ENCODE peak calls at places on chromosomes 12 and 14, in four cellular contexts. O is endothelial cell, E is nephron progenitor cell, M is body of pancreas. N is an unnamed sample.

GRCh38 chr12:57129311-57130288 is 1.3 kb downstream of the LRP1 start:
- DNase-seq in O (no peak), E (peak), M (no peak), N (no peak)

GRCh38 chr12:47066278-47067048 is 13.0 kb upstream of the PCED1B start:
- DNase-seq in O (no peak), E (no peak), M (peak), N (no peak)

GRCh38 chr14:75450381-75451276 is 22.8 kb downstream of the JDP2 start:
- DNase-seq in O (no peak), E (no peak), M (peak), N (no peak)

GRCh38 chr14:20614038-20614840 is 23.1 kb upstream of the RNASE12 start:
- DNase-seq in O (peak), E (peak), M (no peak), N (no peak)

GRCh38 chr12:76890407-76891143 is 11.8 kb upstream of the CSRP2 start:
- DNase-seq in O (no peak), E (no peak), M (no peak), N (no peak)

GRCh38 chr14:64149921-64150320 is 144.2 kb downstream of the ESR2 start:
- DNase-seq in O (no peak), E (no peak), M (no peak), N (no peak)

GRCh38 chr12:59940676-59941342 is 345.0 kb downstream of the SLC16A7 start:
- DNase-seq in O (no peak), E (no peak), M (no peak), N (no peak)

GRCh38 chr12:20588057-20588456 is 107.1 kb upstream of the SLCO1C1 start:
- DNase-seq in O (no peak), E (no peak), M (no peak), N (no peak)

DNA sequence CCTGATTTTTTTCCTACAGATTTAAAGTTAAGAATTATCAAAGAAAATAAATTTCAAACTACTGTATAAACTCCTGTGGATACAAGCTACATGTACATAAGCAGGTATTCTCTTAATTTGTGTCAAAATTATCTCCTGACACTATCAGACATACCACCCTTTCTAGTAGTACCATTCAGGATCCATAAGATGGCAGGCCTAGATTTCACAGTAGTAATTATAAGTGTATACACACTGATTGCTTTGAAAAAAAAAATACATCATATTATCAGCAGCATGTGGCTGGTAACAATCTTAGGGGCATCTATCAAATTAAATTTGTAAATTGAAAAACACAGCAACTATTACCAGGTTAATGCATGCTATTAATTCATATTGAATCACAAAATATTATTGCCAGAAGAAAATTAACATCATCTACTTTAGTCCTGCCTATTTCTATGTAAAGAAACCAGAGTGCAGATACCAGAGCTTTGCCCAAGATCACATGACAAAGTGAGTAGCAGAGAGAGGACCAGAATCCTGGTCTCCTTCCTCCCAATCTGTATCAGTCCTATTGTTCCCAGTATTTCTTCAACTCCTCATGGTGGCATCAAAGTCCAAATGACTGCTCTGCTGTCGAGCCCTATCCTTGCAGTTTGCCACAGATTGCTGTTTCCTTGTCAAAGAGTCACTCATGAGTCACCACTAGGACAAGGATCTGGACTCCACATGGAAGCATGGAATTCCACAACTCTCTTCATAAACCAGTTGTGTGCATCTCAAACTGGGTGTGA is 27.7 kb upstream of the CALM1 start:
- DNase-seq in O (no peak), E (no peak), M (no peak), N (no peak)
- TF ChIP-seq CTCF in O (no peak), E (no peak), M (no peak), N (no peak)

GRCh38 chr12:86186449-86186848 is 69.7 kb downstream of the MGAT4C start:
- DNase-seq in O (no peak), E (no peak), M (no peak), N (no peak)
- TF ChIP-seq CTCF in O (no peak), E (no peak), M (no peak), N (no peak)

DNA sequence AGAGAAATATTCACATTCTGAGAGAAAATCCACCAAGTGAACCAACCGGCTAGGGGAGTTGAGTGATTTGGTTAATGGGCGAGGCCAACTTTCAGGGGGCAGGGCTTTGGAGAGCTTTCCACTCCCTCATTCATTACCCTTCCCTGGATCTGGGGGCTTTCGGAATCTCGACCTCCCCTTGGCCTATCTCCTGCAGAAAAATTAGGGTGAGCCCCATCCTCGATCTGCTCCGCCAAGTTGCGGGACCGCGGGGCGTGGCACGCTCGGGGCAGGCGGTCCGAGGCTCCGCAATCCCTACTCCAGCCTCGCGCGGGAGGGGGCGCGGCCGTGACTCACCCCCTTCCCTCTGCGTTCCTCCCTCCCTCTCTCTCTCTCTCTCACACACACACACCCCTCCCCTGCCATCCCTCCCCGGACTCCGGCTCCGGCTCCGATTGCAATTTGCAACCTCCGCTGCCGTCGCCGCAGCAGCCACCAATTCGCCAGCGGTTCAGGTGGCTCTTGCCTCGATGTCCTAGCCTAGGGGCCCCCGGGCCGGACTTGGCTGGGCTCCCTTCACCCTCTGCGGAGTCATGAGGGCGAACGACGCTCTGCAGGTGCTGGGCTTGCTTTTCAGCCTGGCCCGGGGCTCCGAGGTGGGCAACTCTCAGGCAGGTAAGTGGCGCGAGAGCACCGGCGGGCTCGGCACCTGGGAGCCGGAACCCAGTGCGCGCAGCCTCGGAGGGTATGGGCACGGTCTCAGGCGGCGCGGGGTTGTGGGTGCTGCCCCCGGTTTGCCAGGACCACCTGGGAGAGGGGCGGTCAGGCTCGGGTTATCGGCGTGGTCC is at the start of gene ERBB3:
- DNase-seq in O (peak), E (peak), M (peak), N (peak)
- TF ChIP-seq CTCF in O (no peak), E (no peak), M (peak), N (no peak)

GRCh38 chr12:56119361-56119796 is 1.3 kb downstream of the ZC3H10 start:
- DNase-seq in O (peak), E (peak), M (peak), N (no peak)
- TF ChIP-seq CTCF in O (peak), E (peak), M (peak), N (peak)

DNA sequence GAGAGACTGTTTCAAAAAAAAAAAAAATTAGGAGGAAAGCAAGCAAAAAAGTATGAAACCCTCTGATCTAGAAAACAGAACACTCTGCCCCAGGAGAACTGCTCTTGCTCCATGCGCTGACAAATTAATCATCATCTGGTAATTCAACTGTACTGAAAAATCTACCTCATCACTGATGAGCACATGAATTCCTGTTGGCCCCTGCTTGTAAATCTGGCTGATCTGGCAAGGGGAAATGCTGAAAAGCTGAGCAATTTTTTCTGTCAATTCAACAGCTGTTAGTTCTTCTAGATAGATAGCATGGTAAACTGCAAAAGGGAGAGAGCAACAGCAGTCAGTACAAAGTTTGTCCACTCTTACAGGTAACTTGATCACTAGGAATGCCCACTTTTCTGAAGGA is 15.2 kb upstream of the CSRNP2 start:
- DNase-seq in O (no peak), E (no peak), M (no peak), N (no peak)
- TF ChIP-seq CTCF in O (no peak), E (no peak), M (no peak), N (no peak)

GRCh38 chr14:77139540-77140342 is 1.9 kb downstream of the ZDHHC22 start:
- DNase-seq in O (peak), E (peak), M (no peak), N (no peak)
- TF ChIP-seq CTCF in O (peak), E (peak), M (peak), N (peak)

GRCh38 chr14:71321556-71322315 is 414.5 kb downstream of the PCNX1 start:
- DNase-seq in O (no peak), E (peak), M (peak), N (no peak)

GRCh38 chr14:71319646-71320045 is 412.4 kb downstream of the PCNX1 start:
- DNase-seq in O (no peak), E (peak), M (no peak), N (no peak)

GRCh38 chr14:71320107-71320733 is 413.0 kb downstream of the PCNX1 start:
- DNase-seq in O (peak), E (peak), M (peak), N (peak)

GRCh38 chr14:71322660-71323250 is 415.5 kb downstream of the PCNX1 start:
- DNase-seq in O (no peak), E (no peak), M (peak), N (no peak)

DNA sequence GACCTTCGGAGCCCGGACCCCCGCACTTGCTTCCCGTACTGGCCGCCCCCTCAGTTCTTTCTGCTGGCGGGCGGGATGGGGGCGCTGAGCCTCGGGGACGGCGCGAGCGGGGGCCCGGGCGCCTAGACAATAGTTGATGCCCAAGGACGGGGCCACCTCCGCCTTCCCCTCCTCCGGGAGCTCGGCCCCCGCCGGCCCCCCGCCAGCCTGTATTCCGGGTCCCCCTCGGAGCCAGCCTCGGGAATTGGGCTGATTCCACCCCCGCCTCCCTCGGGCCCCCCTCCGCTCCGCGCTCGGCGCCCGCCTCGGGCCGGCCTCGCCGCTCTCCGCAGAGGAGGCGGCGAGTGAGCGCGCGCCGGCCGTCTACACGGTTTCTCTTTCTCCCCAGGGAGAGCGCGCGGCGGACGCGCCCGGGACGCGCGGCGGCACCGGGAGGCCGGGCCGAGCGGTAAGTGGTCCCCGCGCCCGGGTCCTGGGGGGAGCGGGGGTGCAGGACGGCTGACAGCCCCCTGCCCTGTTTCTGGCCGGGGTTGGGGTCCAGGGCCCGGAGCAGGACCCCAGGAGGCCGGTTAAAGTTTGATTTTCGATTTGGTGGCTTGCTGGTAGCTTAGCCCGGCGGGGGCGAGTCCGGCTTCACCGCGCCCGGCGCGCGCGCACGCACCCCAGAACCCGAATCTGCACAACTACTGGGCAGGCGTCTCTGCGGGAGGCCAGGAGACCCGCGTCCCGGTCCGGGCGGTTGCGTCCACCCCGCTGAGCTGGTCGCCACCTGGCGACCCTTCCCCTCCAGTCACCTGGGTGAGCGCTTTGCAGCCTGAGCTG is 413.7 kb downstream of the PCNX1 start:
- DNase-seq in O (peak), E (peak), M (peak), N (peak)
- TF ChIP-seq CTCF in O (no peak), E (no peak), M (peak), N (peak)

GRCh38 chr12:37672655-37673260 is 643.8 kb upstream of the ALG10B start:
- DNase-seq in O (no peak), E (no peak), M (no peak), N (no peak)
- TF ChIP-seq CTCF in O (peak), E (no peak), M (no peak), N (peak)

N was measured in type B pancreatic cell.